ENCODE peak calls at places on chromosome 17, in eight cellular contexts. One of them, this sample, is unnamed.

GRCh38 chr17:63250830-63251229 is 195.3 kb downstream of the CYB561 start:
- DNase-seq in HepG2: no peak
- DNase-seq in fibroblast of lung: peak; percentile 33
- DNase-seq in heart left ventricle: no peak
- DNase-seq in esophagus squamous epithelium: no peak
- DNase-seq in left lung: no peak
- DNase-seq in neural progenitor cell: no peak
- DNase-seq in aorta: no peak
- DNase-seq in this sample: no peak

GRCh38 chr17:56926270-56926669 is 12.4 kb upstream of the TRIM25 start:
- DNase-seq in HepG2: no peak
- DNase-seq in fibroblast of lung: no peak
- DNase-seq in heart left ventricle: no peak
- DNase-seq in esophagus squamous epithelium: no peak
- DNase-seq in left lung: no peak
- DNase-seq in neural progenitor cell: no peak
- DNase-seq in aorta: no peak
- DNase-seq in this sample: no peak

GRCh38 chr17:73411330-73411747 is 99.5 kb upstream of the CDC42EP4 start:
- DNase-seq in HepG2: no peak
- DNase-seq in fibroblast of lung: no peak
- DNase-seq in heart left ventricle: peak; percentile 58
- DNase-seq in esophagus squamous epithelium: no peak
- DNase-seq in left lung: no peak
- DNase-seq in neural progenitor cell: no peak
- DNase-seq in aorta: peak; percentile 63
- DNase-seq in this sample: no peak

GRCh38 chr17:8151641-8152111 is 528 bp downstream of the PER1 start:
- DNase-seq in HepG2: no peak
- DNase-seq in fibroblast of lung: peak; percentile 76
- DNase-seq in heart left ventricle: peak; percentile 94
- DNase-seq in esophagus squamous epithelium: no peak
- DNase-seq in left lung: peak; percentile 85
- DNase-seq in neural progenitor cell: peak; percentile 66
- DNase-seq in aorta: peak; percentile 95
- DNase-seq in this sample: no peak

GRCh38 chr17:71855000-71855399 is 265.8 kb upstream of the SOX9 start:
- DNase-seq in HepG2: no peak
- DNase-seq in fibroblast of lung: no peak
- DNase-seq in heart left ventricle: no peak
- DNase-seq in esophagus squamous epithelium: no peak
- DNase-seq in left lung: no peak
- DNase-seq in neural progenitor cell: peak; percentile 3
- DNase-seq in aorta: no peak
- DNase-seq in this sample: no peak

GRCh38 chr17:79342376-79342775 is 267.8 kb downstream of the ENGASE start:
- DNase-seq in HepG2: no peak
- DNase-seq in fibroblast of lung: no peak
- DNase-seq in heart left ventricle: peak; percentile 6
- DNase-seq in esophagus squamous epithelium: no peak
- DNase-seq in left lung: no peak
- DNase-seq in neural progenitor cell: no peak
- DNase-seq in aorta: no peak
- DNase-seq in this sample: no peak

GRCh38 chr17:42792545-42792944 is 6.0 kb downstream of the COA3 start:
- DNase-seq in HepG2: no peak
- DNase-seq in fibroblast of lung: no peak
- DNase-seq in heart left ventricle: no peak
- DNase-seq in esophagus squamous epithelium: no peak
- DNase-seq in left lung: no peak
- DNase-seq in neural progenitor cell: no peak
- DNase-seq in aorta: no peak
- DNase-seq in this sample: no peak

GRCh38 chr17:45287526-45288264 is 25.8 kb upstream of the SPATA32 start:
- DNase-seq in HepG2: no peak
- DNase-seq in fibroblast of lung: no peak
- DNase-seq in heart left ventricle: no peak
- DNase-seq in esophagus squamous epithelium: no peak
- DNase-seq in left lung: no peak
- DNase-seq in neural progenitor cell: no peak
- DNase-seq in aorta: no peak
- DNase-seq in this sample: no peak

GRCh38 chr17:70588003-70588402 is 418.7 kb downstream of the KCNJ2 start:
- DNase-seq in HepG2: no peak
- DNase-seq in fibroblast of lung: peak; percentile 65
- DNase-seq in heart left ventricle: no peak
- DNase-seq in esophagus squamous epithelium: no peak
- DNase-seq in left lung: no peak
- DNase-seq in neural progenitor cell: no peak
- DNase-seq in aorta: no peak
- DNase-seq in this sample: no peak

GRCh38 chr17:60392845-60393702 is 1.1 kb upstream of the USP32 start:
- DNase-seq in HepG2: peak; percentile 44
- DNase-seq in fibroblast of lung: peak; percentile 73
- DNase-seq in heart left ventricle: no peak
- DNase-seq in esophagus squamous epithelium: no peak
- DNase-seq in left lung: peak; percentile 47
- DNase-seq in neural progenitor cell: peak; percentile 14
- DNase-seq in aorta: no peak
- DNase-seq in this sample: no peak

GRCh38 chr17:28982191-28982793 is 23.5 kb downstream of the SEZ6 start:
- DNase-seq in HepG2: peak; percentile 18
- DNase-seq in fibroblast of lung: peak; percentile 18
- DNase-seq in heart left ventricle: no peak
- DNase-seq in esophagus squamous epithelium: no peak
- DNase-seq in left lung: peak; percentile 41
- DNase-seq in neural progenitor cell: no peak
- DNase-seq in aorta: no peak
- DNase-seq in this sample: no peak

GRCh38 chr17:80830020-80830780 is 161.4 kb upstream of the CHMP6 start:
- DNase-seq in HepG2: no peak
- DNase-seq in fibroblast of lung: no peak
- DNase-seq in heart left ventricle: peak; percentile 26
- DNase-seq in esophagus squamous epithelium: no peak
- DNase-seq in left lung: peak; percentile 14
- DNase-seq in neural progenitor cell: no peak
- DNase-seq in aorta: peak; percentile 49
- DNase-seq in this sample: peak; percentile 34

DNA sequence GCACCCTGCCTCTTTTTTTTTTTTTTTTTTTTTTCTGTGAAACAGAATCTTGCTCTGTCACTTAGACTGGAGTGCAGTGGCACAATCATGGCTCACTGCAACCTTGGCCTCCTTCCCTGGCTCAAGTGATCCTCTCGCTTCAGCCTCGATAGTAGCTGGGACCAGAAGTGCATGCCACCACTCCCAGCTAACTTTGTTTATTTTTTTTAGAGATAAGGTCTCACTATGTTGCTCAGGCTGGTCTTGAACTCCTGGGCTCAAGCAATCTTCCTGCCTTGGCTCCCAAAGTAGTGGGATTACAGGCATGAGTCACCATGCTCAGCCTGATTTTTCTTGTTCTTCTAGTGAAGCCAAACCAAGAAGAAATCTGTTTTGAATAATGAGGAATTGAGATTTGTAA is 25.0 kb downstream of the CDK12 start:
- DNase-seq in HepG2: no peak
- DNase-seq in fibroblast of lung: peak; percentile 68
- DNase-seq in heart left ventricle: no peak
- DNase-seq in esophagus squamous epithelium: no peak
- DNase-seq in left lung: peak; percentile 34
- DNase-seq in neural progenitor cell: no peak
- DNase-seq in aorta: peak; percentile 22
- DNase-seq in this sample: no peak
- H3K4me1 ChIP-seq in HepG2: no peaks in the 10 kb centered on the region
- H3K4me1 ChIP-seq in fibroblast of lung: no peaks in the 10 kb centered on the region
- H3K4me1 ChIP-seq in heart left ventricle: no peaks in the 10 kb centered on the region
- H3K4me1 ChIP-seq in esophagus squamous epithelium: peaks cover 11% of the 10 kb centered on the region
- H3K4me1 ChIP-seq in left lung: no peaks in the 10 kb centered on the region
- H3K4me1 ChIP-seq in neural progenitor cell: no peaks in the 10 kb centered on the region
- H3K4me1 ChIP-seq in aorta: no peaks in the 10 kb centered on the region
- H3K4me1 ChIP-seq in this sample: peaks cover 13% of the 10 kb centered on the region

DNA sequence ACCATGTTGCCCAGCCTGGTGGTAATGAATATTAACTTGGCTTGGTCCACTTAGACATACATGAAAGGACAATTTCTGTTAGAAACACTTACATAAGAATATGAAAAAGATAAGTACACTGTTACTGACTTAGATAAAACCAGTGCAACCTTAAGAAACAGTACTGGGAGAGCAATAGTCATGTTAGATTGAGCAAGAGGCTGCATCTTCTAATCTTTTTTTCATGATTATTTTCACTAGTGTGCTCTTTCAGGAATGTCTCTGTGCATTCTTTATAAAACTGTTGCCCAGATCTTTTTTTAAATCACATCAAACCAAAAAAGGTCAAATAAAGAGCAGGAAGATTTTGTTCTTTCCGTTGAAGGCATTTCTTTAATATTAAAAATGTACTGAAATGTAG is 100.7 kb upstream of the AXIN2 start:
- DNase-seq in HepG2: no peak
- DNase-seq in fibroblast of lung: peak; percentile 68
- DNase-seq in heart left ventricle: no peak
- DNase-seq in esophagus squamous epithelium: no peak
- DNase-seq in left lung: no peak
- DNase-seq in neural progenitor cell: no peak
- DNase-seq in aorta: no peak
- DNase-seq in this sample: no peak
- H3K27ac ChIP-seq in HepG2: no peak overlapping the region
- H3K27ac ChIP-seq in fibroblast of lung: no peak overlapping the region
- H3K27ac ChIP-seq in heart left ventricle: no peak overlapping the region
- H3K27ac ChIP-seq in esophagus squamous epithelium: no peak overlapping the region
- H3K27ac ChIP-seq in left lung: no peak overlapping the region
- H3K27ac ChIP-seq in neural progenitor cell: no peak overlapping the region
- H3K27ac ChIP-seq in aorta: no peak overlapping the region
- H3K27ac ChIP-seq in this sample: no peak overlapping the region

GRCh38 chr17:40111221-40112128 is 10.3 kb upstream of the MSL1 start:
- DNase-seq in HepG2: peak; percentile 95
- DNase-seq in fibroblast of lung: peak; percentile 98
- DNase-seq in heart left ventricle: peak; percentile 92
- DNase-seq in esophagus squamous epithelium: no peak
- DNase-seq in left lung: peak; percentile 89
- DNase-seq in neural progenitor cell: peak; percentile 93
- DNase-seq in aorta: peak; percentile 95
- DNase-seq in this sample: peak; percentile 86
- H3K4me3 ChIP-seq in HepG2: peak overlapping the region; percentile 67
- H3K4me3 ChIP-seq in fibroblast of lung: no peak overlapping the region
- H3K4me3 ChIP-seq in heart left ventricle: peak overlapping the region; percentile 26
- H3K4me3 ChIP-seq in esophagus squamous epithelium: peak overlapping the region; percentile 44
- H3K4me3 ChIP-seq in left lung: no peak overlapping the region
- H3K4me3 ChIP-seq in neural progenitor cell: no peak overlapping the region
- H3K4me3 ChIP-seq in aorta: no peak overlapping the region
- H3K4me3 ChIP-seq in this sample: no peak overlapping the region

DNA sequence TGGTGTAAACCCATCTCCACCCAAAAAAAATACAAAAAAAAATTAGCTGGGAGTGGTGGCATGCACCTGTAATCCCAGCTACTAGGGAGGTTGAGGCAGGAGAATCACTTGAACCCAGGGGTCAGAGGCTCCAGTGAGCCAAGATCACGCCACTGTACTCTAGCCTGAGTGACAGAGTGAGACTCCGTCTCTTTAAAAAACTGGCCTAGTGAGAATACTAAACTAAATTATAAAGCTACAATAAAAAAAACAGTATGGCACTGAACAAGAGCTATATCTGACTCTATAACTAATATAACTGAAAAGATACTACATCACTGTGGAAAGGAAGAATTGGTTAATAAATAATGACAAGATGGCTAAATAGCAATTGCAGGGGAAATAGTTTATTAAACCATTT is 6.4 kb downstream of the SMURF2 start:
- DNase-seq in HepG2: no peak
- DNase-seq in fibroblast of lung: no peak
- DNase-seq in heart left ventricle: no peak
- DNase-seq in esophagus squamous epithelium: no peak
- DNase-seq in left lung: no peak
- DNase-seq in neural progenitor cell: no peak
- DNase-seq in aorta: no peak
- DNase-seq in this sample: no peak
- H3K4me1 ChIP-seq in HepG2: peaks cover 32% of the 10 kb centered on the region
- H3K4me1 ChIP-seq in fibroblast of lung: peaks cover 5% of the 10 kb centered on the region
- H3K4me1 ChIP-seq in heart left ventricle: no peaks in the 10 kb centered on the region
- H3K4me1 ChIP-seq in esophagus squamous epithelium: peaks cover 77% of the 10 kb centered on the region
- H3K4me1 ChIP-seq in left lung: peaks cover 24% of the 10 kb centered on the region
- H3K4me1 ChIP-seq in neural progenitor cell: peaks cover 8% of the 10 kb centered on the region
- H3K4me1 ChIP-seq in aorta: no peaks in the 10 kb centered on the region
- H3K4me1 ChIP-seq in this sample: peaks cover 42% of the 10 kb centered on the region

This sample was measured in RWPE2.